ENCODE peak calls at places on chromosomes 1 and 21, in four cellular contexts. A is cardiac muscle cell, S is BE2C, W is A172. Z is an unnamed sample.

GRCh38 chr21:41439245-41439644 is 13.2 kb downstream of the MX1 start:
- DNase-seq in A (no peak), S (no peak), W (no peak), Z (no peak)

GRCh38 chr21:46294647-46295176 is 8.6 kb downstream of the YBEY start:
- DNase-seq in A (peak), S (no peak), W (peak), Z (no peak)

GRCh38 chr1:17215545-17215890 is 10.6 kb downstream of the PADI1 start:
- DNase-seq in A (no peak), S (no peak), W (peak), Z (no peak)

GRCh38 chr1:91650764-91651163 is 150.1 kb downstream of the CDC7 start:
- DNase-seq in A (peak), S (no peak), W (peak), Z (no peak)

GRCh38 chr1:178612261-178612660 is 99.4 kb downstream of the TEX35 start:
- DNase-seq in A (peak), S (no peak), W (peak), Z (no peak)

GRCh38 chr1:101066260-101066936 is 40.8 kb upstream of the DPH5 start:
- DNase-seq in A (no peak), S (no peak), W (no peak), Z (no peak)

GRCh38 chr1:172704446-172705176 is 45.7 kb downstream of the FASLG start:
- DNase-seq in A (no peak), S (no peak), W (no peak), Z (no peak)

GRCh38 chr1:16394977-16395376 is 27.9 kb downstream of the SZRD1 start:
- DNase-seq in A (no peak), S (no peak), W (no peak), Z (no peak)

GRCh38 chr1:54714881-54715492 is 674 bp upstream of the TTC4 start:
- DNase-seq in A (no peak), S (no peak), W (no peak), Z (no peak)

GRCh38 chr1:6207921-6208320 is 2.0 kb downstream of the RNF207 start:
- DNase-seq in A (no peak), S (no peak), W (no peak), Z (no peak)

GRCh38 chr1:201628490-201628889 is 89.6 kb downstream of the NAV1 start:
- DNase-seq in A (no peak), S (peak), W (no peak), Z (no peak)

GRCh38 chr1:100452641-100453040 is 85.3 kb upstream of the GPR88 start:
- DNase-seq in A (no peak), S (no peak), W (peak), Z (no peak)

GRCh38 chr1:17227358-17227915 is 21.5 kb upstream of the PADI3 start:
- DNase-seq in A (no peak), S (no peak), W (no peak), Z (no peak)

GRCh38 chr1:17155257-17155895 is 36.1 kb upstream of the PADI2 start:
- DNase-seq in A (peak), S (no peak), W (no peak), Z (no peak)

GRCh38 chr1:230519246-230519645 is 93.1 kb upstream of the PGBD5 start:
- DNase-seq in A (no peak), S (no peak), W (no peak), Z (no peak)

GRCh38 chr1:162943627-162944026 is 82.7 kb upstream of the CCDC190 start:
- DNase-seq in A (no peak), S (no peak), W (peak), Z (no peak)

GRCh38 chr21:25330266-25330665 is 277.0 kb downstream of the MRPL39 start:
- DNase-seq in A (no peak), S (no peak), W (peak), Z (no peak)

GRCh38 chr1:52759908-52760307 is 33.7 kb downstream of the ZYG11B start:
- DNase-seq in A (no peak), S (no peak), W (no peak), Z (no peak)

GRCh38 chr1:186311375-186312051 is 63.5 kb downstream of the TPR start:
- DNase-seq in A (no peak), S (no peak), W (no peak), Z (no peak)

GRCh38 chr1:41368384-41368783 is 7.2 kb downstream of the FOXO6 start:
- DNase-seq in A (no peak), S (no peak), W (no peak), Z (no peak)

GRCh38 chr1:52476943-52477342 is 72.5 kb downstream of the PRPF38A start:
- DNase-seq in A (no peak), S (no peak), W (no peak), Z (no peak)

GRCh38 chr1:99595441-99595840 is 50.5 kb upstream of the PALMD start:
- DNase-seq in A (no peak), S (no peak), W (no peak), Z (no peak)

GRCh38 chr1:173269490-173270230 is 62.5 kb upstream of the TNFSF4 start:
- DNase-seq in A (peak), S (no peak), W (peak), Z (no peak)

GRCh38 chr1:32071758-32072621 is 749 bp upstream of the TMEM39B start:
- DNase-seq in A (peak), S (no peak), W (peak), Z (no peak)